ENCODE peak calls at places on chromosome 9, in ten cellular contexts. One of them, this sample, is unnamed.

GRCh38 chr9:16626577-16627130 is 243.8 kb downstream of the BNC2 start:
- DNase-seq in astrocyte of the spinal cord: peak; percentile 90
- DNase-seq in GM12865: peak; percentile 12
- DNase-seq in kidney: peak; percentile 76
- DNase-seq in mucosa of descending colon: no peak
- DNase-seq in fibroblast of pulmonary artery: peak; percentile 83
- DNase-seq in cardiac muscle cell: peak; percentile 33
- DNase-seq in coronary artery: no peak
- DNase-seq in left ventricle myocardium inferior: no peak
- DNase-seq in adrenal gland: peak; percentile 24
- DNase-seq in this sample: peak; percentile 75

GRCh38 chr9:33465596-33466564 is 7.8 kb downstream of the NOL6 start:
- DNase-seq in astrocyte of the spinal cord: no peak
- DNase-seq in GM12865: no peak
- DNase-seq in kidney: peak; percentile 54
- DNase-seq in mucosa of descending colon: no peak
- DNase-seq in fibroblast of pulmonary artery: no peak
- DNase-seq in cardiac muscle cell: no peak
- DNase-seq in coronary artery: no peak
- DNase-seq in left ventricle myocardium inferior: no peak
- DNase-seq in adrenal gland: no peak
- DNase-seq in this sample: no peak

GRCh38 chr9:31185831-31186230 is 1198.6 kb upstream of the ACO1 start:
- DNase-seq in astrocyte of the spinal cord: peak; percentile 47
- DNase-seq in GM12865: no peak
- DNase-seq in kidney: no peak
- DNase-seq in mucosa of descending colon: no peak
- DNase-seq in fibroblast of pulmonary artery: peak; percentile 43
- DNase-seq in cardiac muscle cell: no peak
- DNase-seq in coronary artery: no peak
- DNase-seq in left ventricle myocardium inferior: no peak
- DNase-seq in adrenal gland: no peak
- DNase-seq in this sample: peak; percentile 62

GRCh38 chr9:87678650-87679355 is 47.1 kb upstream of the CTSL start:
- DNase-seq in astrocyte of the spinal cord: peak; percentile 70
- DNase-seq in GM12865: peak; percentile 57
- DNase-seq in kidney: no peak
- DNase-seq in mucosa of descending colon: peak; percentile 67
- DNase-seq in fibroblast of pulmonary artery: peak; percentile 85
- DNase-seq in cardiac muscle cell: peak; percentile 77
- DNase-seq in coronary artery: peak; percentile 69
- DNase-seq in left ventricle myocardium inferior: peak; percentile 41
- DNase-seq in adrenal gland: peak; percentile 66
- DNase-seq in this sample: peak; percentile 80

GRCh38 chr9:134193912-134194535 is 29.7 kb upstream of the RNU6ATAC start:
- DNase-seq in astrocyte of the spinal cord: no peak
- DNase-seq in GM12865: no peak
- DNase-seq in kidney: peak; percentile 29
- DNase-seq in mucosa of descending colon: no peak
- DNase-seq in fibroblast of pulmonary artery: no peak
- DNase-seq in cardiac muscle cell: no peak
- DNase-seq in coronary artery: no peak
- DNase-seq in left ventricle myocardium inferior: no peak
- DNase-seq in adrenal gland: no peak
- DNase-seq in this sample: no peak

GRCh38 chr9:35401011-35401410 is 88.9 kb upstream of the RUSC2 start:
- DNase-seq in astrocyte of the spinal cord: no peak
- DNase-seq in GM12865: no peak
- DNase-seq in kidney: no peak
- DNase-seq in mucosa of descending colon: no peak
- DNase-seq in fibroblast of pulmonary artery: no peak
- DNase-seq in cardiac muscle cell: no peak
- DNase-seq in coronary artery: no peak
- DNase-seq in left ventricle myocardium inferior: no peak
- DNase-seq in adrenal gland: no peak
- DNase-seq in this sample: no peak

GRCh38 chr9:111005711-111006482 is 32.4 kb downstream of the LPAR1 start:
- DNase-seq in astrocyte of the spinal cord: no peak
- DNase-seq in GM12865: no peak
- DNase-seq in kidney: no peak
- DNase-seq in mucosa of descending colon: peak; percentile 29
- DNase-seq in fibroblast of pulmonary artery: peak; percentile 53
- DNase-seq in cardiac muscle cell: no peak
- DNase-seq in coronary artery: no peak
- DNase-seq in left ventricle myocardium inferior: no peak
- DNase-seq in adrenal gland: no peak
- DNase-seq in this sample: peak; percentile 53

GRCh38 chr9:99807276-99807852 is 14.3 kb upstream of the NR4A3 start:
- DNase-seq in astrocyte of the spinal cord: peak; percentile 69
- DNase-seq in GM12865: peak; percentile 71
- DNase-seq in kidney: peak; percentile 63
- DNase-seq in mucosa of descending colon: peak; percentile 80
- DNase-seq in fibroblast of pulmonary artery: peak; percentile 76
- DNase-seq in cardiac muscle cell: peak; percentile 75
- DNase-seq in coronary artery: no peak
- DNase-seq in left ventricle myocardium inferior: peak; percentile 48
- DNase-seq in adrenal gland: peak; percentile 70
- DNase-seq in this sample: peak; percentile 73

GRCh38 chr9:109780453-109781033 is 545 bp downstream of the PALM2AKAP2 start:
- DNase-seq in astrocyte of the spinal cord: peak; percentile 47
- DNase-seq in GM12865: no peak
- DNase-seq in kidney: no peak
- DNase-seq in mucosa of descending colon: peak; percentile 2
- DNase-seq in fibroblast of pulmonary artery: peak; percentile 14
- DNase-seq in cardiac muscle cell: peak; percentile 53
- DNase-seq in coronary artery: no peak
- DNase-seq in left ventricle myocardium inferior: no peak
- DNase-seq in adrenal gland: peak; percentile 19
- DNase-seq in this sample: peak; percentile 28

GRCh38 chr9:109776391-109776790 is 3.6 kb upstream of the PALM2AKAP2 start:
- DNase-seq in astrocyte of the spinal cord: no peak
- DNase-seq in GM12865: peak; percentile 14
- DNase-seq in kidney: no peak
- DNase-seq in mucosa of descending colon: no peak
- DNase-seq in fibroblast of pulmonary artery: no peak
- DNase-seq in cardiac muscle cell: no peak
- DNase-seq in coronary artery: no peak
- DNase-seq in left ventricle myocardium inferior: no peak
- DNase-seq in adrenal gland: no peak
- DNase-seq in this sample: no peak

GRCh38 chr9:109781541-109782197 is 1.7 kb downstream of the PALM2AKAP2 start:
- DNase-seq in astrocyte of the spinal cord: no peak
- DNase-seq in GM12865: no peak
- DNase-seq in kidney: no peak
- DNase-seq in mucosa of descending colon: no peak
- DNase-seq in fibroblast of pulmonary artery: peak; percentile 11
- DNase-seq in cardiac muscle cell: peak; percentile 69
- DNase-seq in coronary artery: no peak
- DNase-seq in left ventricle myocardium inferior: no peak
- DNase-seq in adrenal gland: no peak
- DNase-seq in this sample: peak; percentile 21

GRCh38 chr9:109781086-109781485 is 1.1 kb downstream of the PALM2AKAP2 start:
- DNase-seq in astrocyte of the spinal cord: no peak
- DNase-seq in GM12865: no peak
- DNase-seq in kidney: no peak
- DNase-seq in mucosa of descending colon: no peak
- DNase-seq in fibroblast of pulmonary artery: peak; percentile 8
- DNase-seq in cardiac muscle cell: no peak
- DNase-seq in coronary artery: no peak
- DNase-seq in left ventricle myocardium inferior: no peak
- DNase-seq in adrenal gland: no peak
- DNase-seq in this sample: peak; percentile 18

DNA sequence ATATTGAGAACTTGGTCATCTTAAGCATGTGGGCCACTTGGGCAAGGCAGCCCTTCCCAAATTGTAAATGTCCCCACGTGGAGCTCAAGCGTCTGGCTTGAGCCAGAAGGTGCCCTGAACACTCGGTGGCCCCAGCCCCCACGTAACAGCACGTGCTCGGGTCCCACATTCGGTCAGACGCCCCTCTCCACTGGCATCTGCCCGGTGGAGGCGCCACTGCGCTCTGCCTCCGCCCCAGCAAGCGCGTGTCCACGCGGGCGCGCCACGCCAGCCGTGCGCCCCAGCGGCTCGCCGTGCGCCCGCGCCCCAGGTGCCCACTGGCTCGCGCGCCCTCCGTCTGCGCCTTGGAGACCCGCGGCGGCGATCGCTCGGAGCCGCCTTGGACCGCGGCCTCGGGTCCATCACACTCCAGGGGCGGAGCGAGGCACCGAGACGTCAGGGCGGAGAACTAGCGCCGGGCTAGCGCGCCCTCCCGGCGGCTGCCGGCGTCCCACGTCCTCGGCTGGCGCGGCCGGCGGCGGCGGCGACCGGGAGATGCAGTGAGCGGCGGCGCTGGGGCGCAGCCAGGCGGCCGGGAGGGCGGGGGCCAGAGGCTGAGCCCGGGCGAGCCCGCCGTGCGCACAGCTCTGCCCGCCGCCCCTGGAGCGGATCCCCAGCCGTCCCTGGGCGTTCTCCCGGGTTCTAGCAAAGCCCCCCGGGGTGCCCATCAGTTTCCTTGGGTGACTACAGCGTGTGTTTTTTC is at the start of gene PALM2AKAP2:
- DNase-seq in astrocyte of the spinal cord: peak; percentile 58
- DNase-seq in GM12865: peak; percentile 6
- DNase-seq in kidney: peak; percentile 86
- DNase-seq in mucosa of descending colon: peak; percentile 42
- DNase-seq in fibroblast of pulmonary artery: peak; percentile 60
- DNase-seq in cardiac muscle cell: peak; percentile 91
- DNase-seq in coronary artery: peak; percentile 85
- DNase-seq in left ventricle myocardium inferior: peak; percentile 78
- DNase-seq in adrenal gland: peak; percentile 75
- DNase-seq in this sample: peak; percentile 58
- TF ChIP-seq CTCF in astrocyte of the spinal cord: peak; percentile 39
- TF ChIP-seq CTCF in GM12865: no peak
- TF ChIP-seq CTCF in kidney: peak; percentile 14
- TF ChIP-seq CTCF in mucosa of descending colon: no peak
- TF ChIP-seq CTCF in fibroblast of pulmonary artery: peak; percentile 6
- TF ChIP-seq CTCF in cardiac muscle cell: peak; percentile 27
- TF ChIP-seq CTCF in coronary artery: no peak
- TF ChIP-seq CTCF in left ventricle myocardium inferior: peak; percentile 60
- TF ChIP-seq CTCF in adrenal gland: no peak
- TF ChIP-seq CTCF in this sample: peak; percentile 1

DNA sequence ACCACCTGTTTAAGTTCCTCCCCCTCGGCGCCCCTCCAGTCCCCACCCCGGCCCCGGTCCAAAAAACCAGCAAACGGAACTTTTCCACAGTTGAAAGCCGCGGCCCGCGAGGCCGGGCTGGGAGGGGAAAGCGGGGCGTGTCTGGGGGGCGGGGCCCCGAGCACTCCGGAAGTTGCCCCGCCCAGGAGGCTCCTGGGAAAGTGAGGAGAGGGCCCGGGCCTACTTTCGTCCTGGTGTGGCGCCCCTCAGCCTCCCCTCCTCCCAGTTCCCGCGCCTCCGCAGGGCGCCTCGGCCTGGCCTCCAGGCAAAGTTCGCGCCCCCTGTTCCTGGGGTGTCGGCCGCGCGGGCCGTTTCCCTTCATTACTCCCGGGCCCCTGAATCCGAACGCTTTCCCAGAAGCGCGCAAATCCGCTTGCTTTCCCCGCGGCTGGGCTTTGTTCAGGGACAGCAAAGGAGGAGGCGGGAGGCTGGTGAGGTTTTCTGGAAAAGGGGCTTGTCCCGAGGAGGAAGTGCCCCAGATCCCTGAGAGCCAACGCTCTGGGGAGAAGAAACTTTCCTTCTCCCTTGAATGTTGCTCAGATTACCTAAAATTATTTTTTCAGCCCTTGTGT is 4.4 kb upstream of the DMRT3 start:
- DNase-seq in astrocyte of the spinal cord: no peak
- DNase-seq in GM12865: no peak
- DNase-seq in kidney: peak; percentile 70
- DNase-seq in mucosa of descending colon: peak; percentile 60
- DNase-seq in fibroblast of pulmonary artery: no peak
- DNase-seq in cardiac muscle cell: peak; percentile 67
- DNase-seq in coronary artery: no peak
- DNase-seq in left ventricle myocardium inferior: no peak
- DNase-seq in adrenal gland: no peak
- DNase-seq in this sample: no peak
- H3K4me3 ChIP-seq in astrocyte of the spinal cord: no peak overlapping the region
- H3K4me3 ChIP-seq in GM12865: no peak overlapping the region
- H3K4me3 ChIP-seq in kidney: no peak overlapping the region
- H3K4me3 ChIP-seq in mucosa of descending colon: no peak overlapping the region
- H3K4me3 ChIP-seq in fibroblast of pulmonary artery: no peak overlapping the region
- H3K4me3 ChIP-seq in cardiac muscle cell: peak overlapping the region; percentile 30
- H3K4me3 ChIP-seq in coronary artery: peak overlapping the region; percentile 65
- H3K4me3 ChIP-seq in left ventricle myocardium inferior: peak overlapping the region; percentile 60
- H3K4me3 ChIP-seq in adrenal gland: no peak overlapping the region
- H3K4me3 ChIP-seq in this sample: peak overlapping the region; percentile 27

GRCh38 chr9:98175013-98175679 is 17.3 kb downstream of the CORO2A start:
- DNase-seq in astrocyte of the spinal cord: no peak
- DNase-seq in GM12865: no peak
- DNase-seq in kidney: no peak
- DNase-seq in mucosa of descending colon: no peak
- DNase-seq in fibroblast of pulmonary artery: no peak
- DNase-seq in cardiac muscle cell: no peak
- DNase-seq in coronary artery: no peak
- DNase-seq in left ventricle myocardium inferior: no peak
- DNase-seq in adrenal gland: no peak
- DNase-seq in this sample: no peak

GRCh38 chr9:98172604-98173003 is 19.8 kb downstream of the CORO2A start:
- DNase-seq in astrocyte of the spinal cord: peak; percentile 4
- DNase-seq in GM12865: no peak
- DNase-seq in kidney: no peak
- DNase-seq in mucosa of descending colon: no peak
- DNase-seq in fibroblast of pulmonary artery: no peak
- DNase-seq in cardiac muscle cell: peak; percentile 39
- DNase-seq in coronary artery: no peak
- DNase-seq in left ventricle myocardium inferior: no peak
- DNase-seq in adrenal gland: no peak
- DNase-seq in this sample: no peak

GRCh38 chr9:98175762-98176161 is 16.7 kb downstream of the CORO2A start:
- DNase-seq in astrocyte of the spinal cord: no peak
- DNase-seq in GM12865: no peak
- DNase-seq in kidney: peak; percentile 24
- DNase-seq in mucosa of descending colon: no peak
- DNase-seq in fibroblast of pulmonary artery: no peak
- DNase-seq in cardiac muscle cell: no peak
- DNase-seq in coronary artery: no peak
- DNase-seq in left ventricle myocardium inferior: no peak
- DNase-seq in adrenal gland: no peak
- DNase-seq in this sample: no peak

GRCh38 chr9:98171176-98171925 is 21.1 kb downstream of the CORO2A start:
- DNase-seq in astrocyte of the spinal cord: no peak
- DNase-seq in GM12865: no peak
- DNase-seq in kidney: no peak
- DNase-seq in mucosa of descending colon: no peak
- DNase-seq in fibroblast of pulmonary artery: no peak
- DNase-seq in cardiac muscle cell: no peak
- DNase-seq in coronary artery: no peak
- DNase-seq in left ventricle myocardium inferior: no peak
- DNase-seq in adrenal gland: no peak
- DNase-seq in this sample: no peak

GRCh38 chr9:98173181-98173580 is 19.3 kb downstream of the CORO2A start:
- DNase-seq in astrocyte of the spinal cord: no peak
- DNase-seq in GM12865: no peak
- DNase-seq in kidney: no peak
- DNase-seq in mucosa of descending colon: no peak
- DNase-seq in fibroblast of pulmonary artery: no peak
- DNase-seq in cardiac muscle cell: no peak
- DNase-seq in coronary artery: no peak
- DNase-seq in left ventricle myocardium inferior: no peak
- DNase-seq in adrenal gland: no peak
- DNase-seq in this sample: no peak
- TF ChIP-seq CTCF in astrocyte of the spinal cord: no peak
- TF ChIP-seq CTCF in GM12865: no peak
- TF ChIP-seq CTCF in kidney: no peak
- TF ChIP-seq CTCF in mucosa of descending colon: no peak
- TF ChIP-seq CTCF in fibroblast of pulmonary artery: no peak
- TF ChIP-seq CTCF in cardiac muscle cell: no peak
- TF ChIP-seq CTCF in coronary artery: no peak
- TF ChIP-seq CTCF in left ventricle myocardium inferior: no peak
- TF ChIP-seq CTCF in adrenal gland: no peak
- TF ChIP-seq CTCF in this sample: no peak

DNA sequence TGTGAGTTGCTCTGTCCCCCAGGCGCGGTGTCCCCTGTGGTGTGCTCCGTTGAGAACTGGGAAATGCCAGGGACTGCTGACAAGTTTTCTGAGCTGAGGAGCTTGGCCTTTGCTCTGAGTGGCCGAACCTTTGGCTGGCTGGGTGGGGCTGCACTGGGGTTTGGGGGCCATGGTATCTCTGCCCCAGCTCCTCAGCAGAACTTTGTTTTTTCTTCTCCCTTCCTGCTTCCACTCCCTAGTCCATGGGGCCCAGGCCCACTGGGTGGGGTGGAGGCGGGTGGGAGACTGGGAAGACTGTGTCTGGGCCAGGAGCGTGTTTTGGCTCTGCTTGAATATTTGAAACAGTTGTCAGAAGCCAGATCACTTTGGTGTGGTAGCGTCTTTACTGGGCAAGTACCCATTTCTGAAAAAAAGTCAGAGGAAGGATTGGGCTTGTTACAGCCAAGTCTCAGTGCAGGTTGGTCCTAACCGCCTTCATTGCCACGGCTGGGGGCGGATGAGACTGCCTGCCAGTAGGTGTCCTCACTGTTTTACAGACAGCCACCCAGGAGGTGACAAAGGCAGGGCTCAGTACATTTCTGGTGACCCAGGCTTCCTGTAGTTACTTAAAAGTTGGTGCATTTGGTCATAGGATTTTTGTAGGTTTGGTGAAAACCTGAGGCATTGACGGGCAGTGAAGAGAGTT is 92.7 kb downstream of the DAB2IP start:
- DNase-seq in astrocyte of the spinal cord: peak; percentile 56
- DNase-seq in GM12865: peak; percentile 74
- DNase-seq in kidney: no peak
- DNase-seq in mucosa of descending colon: peak; percentile 78
- DNase-seq in fibroblast of pulmonary artery: peak; percentile 39
- DNase-seq in cardiac muscle cell: peak; percentile 61
- DNase-seq in coronary artery: no peak
- DNase-seq in left ventricle myocardium inferior: peak; percentile 65
- DNase-seq in adrenal gland: peak; percentile 84
- DNase-seq in this sample: peak; percentile 64
- H3K4me3 ChIP-seq in astrocyte of the spinal cord: peak overlapping the region; percentile 55
- H3K4me3 ChIP-seq in GM12865: no peak overlapping the region
- H3K4me3 ChIP-seq in kidney: peak overlapping the region; percentile 71
- H3K4me3 ChIP-seq in mucosa of descending colon: no peak overlapping the region
- H3K4me3 ChIP-seq in fibroblast of pulmonary artery: peak overlapping the region; percentile 51
- H3K4me3 ChIP-seq in cardiac muscle cell: no peak overlapping the region
- H3K4me3 ChIP-seq in coronary artery: peak overlapping the region; percentile 73
- H3K4me3 ChIP-seq in left ventricle myocardium inferior: peak overlapping the region; percentile 76
- H3K4me3 ChIP-seq in adrenal gland: peak overlapping the region; percentile 29
- H3K4me3 ChIP-seq in this sample: peak overlapping the region; percentile 67

This sample was measured in fibroblast of villous mesenchyme.